ENCODE peak calls at places on chromosome 19, in five cellular contexts. S, W, G, M and Y are unnamed samples.
A peak's percentile ranks its signal among the peaks of the same experiment; 100 is the strongest.

GRCh38 chr19:48400018-48400742 is 6.7 kb downstream of the GRIN2D start:
- DNase-seq in W (peak; percentile 91), S (peak; percentile 74), M (peak; percentile 32), G (no peak), Y (peak; percentile 34)

GRCh38 chr19:48954011-48954594 is 572 bp upstream of the BAX start:
- DNase-seq in W (no peak), S (peak; percentile 46), M (no peak), G (no peak), Y (no peak)

GRCh38 chr19:7524992-7525739 is 2.7 kb downstream of the MCOLN1 start:
- DNase-seq in S (no peak), G (no peak), W (no peak), M (no peak), Y (no peak)

GRCh38 chr19:4547303-4548237 is 7.7 kb upstream of the LRG1 start:
- DNase-seq in G (no peak), S (peak; percentile 68), W (no peak), M (peak; percentile 24), Y (no peak)

GRCh38 chr19:6556480-6556879 is 25.7 kb downstream of the TNFSF9 start:
- DNase-seq in M (no peak), G (no peak), S (no peak), W (no peak), Y (no peak)

GRCh38 chr19:56608274-56608964 is 13.3 kb downstream of the ZNF71 start:
- DNase-seq in W (no peak), M (no peak), G (no peak), S (no peak), Y (no peak)

GRCh38 chr19:55342044-55342531 is 2.4 kb downstream of the KMT5C start:
- DNase-seq in M (no peak), G (no peak), S (peak; percentile 47), W (no peak), Y (no peak)

GRCh38 chr19:18657590-18658365 is 20.9 kb downstream of the KLHL26 start:
- DNase-seq in S (no peak), G (no peak), M (no peak), W (peak; percentile 82), Y (no peak)